ENCODE peak calls at places on chromosomes 6 and 20, in four cellular contexts. One of them, this sample, is unnamed.

GRCh38 chr6:119348308-119349040 is 1.1 kb downstream of the MAN1A1 start:
- DNase-seq in HepG2: peak; percentile 80
- DNase-seq in WTC11: peak; percentile 46
- DNase-seq in K562: peak; percentile 34
- DNase-seq in this sample: no peak

GRCh38 chr6:43871933-43872332 is 101.9 kb downstream of the VEGFA start:
- DNase-seq in HepG2: no peak
- DNase-seq in WTC11: no peak
- DNase-seq in K562: no peak
- DNase-seq in this sample: no peak

GRCh38 chr6:130853555-130854183 is 26.5 kb downstream of the SMLR1 start:
- DNase-seq in HepG2: peak; percentile 88
- DNase-seq in WTC11: no peak
- DNase-seq in K562: no peak
- DNase-seq in this sample: no peak

GRCh38 chr20:38093641-38094077 is 60.1 kb downstream of the RPRD1B start:
- DNase-seq in HepG2: peak; percentile 83
- DNase-seq in K562: no peak
- DNase-seq in WTC11: no peak
- DNase-seq in this sample: no peak

GRCh38 chr20:24339179-24339578 is 130.2 kb upstream of the SYNDIG1 start:
- DNase-seq in K562: no peak
- DNase-seq in WTC11: no peak
- DNase-seq in HepG2: no peak
- DNase-seq in this sample: no peak

GRCh38 chr20:10771435-10772140 is 97.8 kb upstream of the JAG1 start:
- DNase-seq in WTC11: no peak
- DNase-seq in K562: no peak
- DNase-seq in HepG2: no peak
- DNase-seq in this sample: no peak

GRCh38 chr20:19903168-19903676 is 113.9 kb upstream of the NAA20 start:
- DNase-seq in WTC11: no peak
- DNase-seq in K562: no peak
- DNase-seq in HepG2: peak; percentile 86
- DNase-seq in this sample: no peak

GRCh38 chr20:32945710-32946221 is 58.5 kb downstream of the SUN5 start:
- DNase-seq in WTC11: no peak
- DNase-seq in K562: no peak
- DNase-seq in HepG2: peak; percentile 55
- DNase-seq in this sample: no peak

GRCh38 chr6:144252289-144252688 is 32.8 kb upstream of the UTRN start:
- DNase-seq in HepG2: no peak
- DNase-seq in WTC11: no peak
- DNase-seq in K562: no peak
- DNase-seq in this sample: no peak

GRCh38 chr6:18280084-18280483 is 15.8 kb upstream of the DEK start:
- DNase-seq in WTC11: no peak
- DNase-seq in K562: no peak
- DNase-seq in HepG2: no peak
- DNase-seq in this sample: no peak

GRCh38 chr20:32316667-32317066 is 39.2 kb downstream of the KIF3B start:
- DNase-seq in HepG2: no peak
- DNase-seq in K562: no peak
- DNase-seq in WTC11: no peak
- DNase-seq in this sample: no peak

GRCh38 chr6:139917943-139918342 is 543.5 kb upstream of the CITED2 start:
- DNase-seq in WTC11: no peak
- DNase-seq in HepG2: no peak
- DNase-seq in K562: no peak
- DNase-seq in this sample: no peak

GRCh38 chr6:43933111-43933885 is 163.3 kb downstream of the VEGFA start:
- DNase-seq in K562: no peak
- DNase-seq in WTC11: no peak
- DNase-seq in HepG2: no peak
- DNase-seq in this sample: no peak

GRCh38 chr6:51062166-51062722 is 243.6 kb downstream of the TFAP2B start:
- DNase-seq in K562: no peak
- DNase-seq in WTC11: no peak
- DNase-seq in HepG2: no peak
- DNase-seq in this sample: no peak

GRCh38 chr6:95614094-95614493 is 36.8 kb downstream of the MANEA start:
- DNase-seq in WTC11: no peak
- DNase-seq in HepG2: no peak
- DNase-seq in K562: no peak
- DNase-seq in this sample: no peak

GRCh38 chr6:131694832-131695426 is 6.3 kb downstream of the OR2A4 start:
- DNase-seq in K562: peak; percentile 48
- DNase-seq in WTC11: peak; percentile 68
- DNase-seq in HepG2: peak; percentile 77
- DNase-seq in this sample: no peak

GRCh38 chr20:10508468-10509251 is 73.6 kb downstream of the SLX4IP start:
- DNase-seq in K562: no peak
- DNase-seq in WTC11: no peak
- DNase-seq in HepG2: no peak
- DNase-seq in this sample: no peak

GRCh38 chr6:52361945-52362442 is at the start of gene PAQR8:
- DNase-seq in HepG2: no peak
- DNase-seq in WTC11: peak; percentile 56
- DNase-seq in K562: peak; percentile 97
- DNase-seq in this sample: no peak

GRCh38 chr6:151149788-151150187 is 90.0 kb upstream of the AKAP12 start:
- DNase-seq in WTC11: no peak
- DNase-seq in K562: no peak
- DNase-seq in HepG2: no peak
- DNase-seq in this sample: no peak

GRCh38 chr6:150316936-150317335 is 51.9 kb upstream of the IYD start:
- DNase-seq in K562: no peak
- DNase-seq in WTC11: no peak
- DNase-seq in HepG2: no peak
- DNase-seq in this sample: no peak

GRCh38 chr6:14458669-14459266 is 341.2 kb downstream of the CD83 start:
- DNase-seq in HepG2: no peak
- DNase-seq in WTC11: no peak
- DNase-seq in K562: peak; percentile 36
- DNase-seq in this sample: no peak

GRCh38 chr6:72553531-72554202 is 68.2 kb upstream of the KCNQ5 start:
- DNase-seq in K562: peak; percentile 22
- DNase-seq in WTC11: no peak
- DNase-seq in HepG2: no peak
- DNase-seq in this sample: no peak

GRCh38 chr20:8756410-8756809 is 312.5 kb upstream of the PLCB4 start:
- DNase-seq in K562: no peak
- DNase-seq in WTC11: no peak
- DNase-seq in HepG2: peak; percentile 60
- DNase-seq in this sample: no peak

GRCh38 chr6:142927904-142928303 is 17.1 kb downstream of the HIVEP2 start:
- DNase-seq in K562: no peak
- DNase-seq in WTC11: no peak
- DNase-seq in HepG2: peak; percentile 64
- DNase-seq in this sample: no peak

DNA sequence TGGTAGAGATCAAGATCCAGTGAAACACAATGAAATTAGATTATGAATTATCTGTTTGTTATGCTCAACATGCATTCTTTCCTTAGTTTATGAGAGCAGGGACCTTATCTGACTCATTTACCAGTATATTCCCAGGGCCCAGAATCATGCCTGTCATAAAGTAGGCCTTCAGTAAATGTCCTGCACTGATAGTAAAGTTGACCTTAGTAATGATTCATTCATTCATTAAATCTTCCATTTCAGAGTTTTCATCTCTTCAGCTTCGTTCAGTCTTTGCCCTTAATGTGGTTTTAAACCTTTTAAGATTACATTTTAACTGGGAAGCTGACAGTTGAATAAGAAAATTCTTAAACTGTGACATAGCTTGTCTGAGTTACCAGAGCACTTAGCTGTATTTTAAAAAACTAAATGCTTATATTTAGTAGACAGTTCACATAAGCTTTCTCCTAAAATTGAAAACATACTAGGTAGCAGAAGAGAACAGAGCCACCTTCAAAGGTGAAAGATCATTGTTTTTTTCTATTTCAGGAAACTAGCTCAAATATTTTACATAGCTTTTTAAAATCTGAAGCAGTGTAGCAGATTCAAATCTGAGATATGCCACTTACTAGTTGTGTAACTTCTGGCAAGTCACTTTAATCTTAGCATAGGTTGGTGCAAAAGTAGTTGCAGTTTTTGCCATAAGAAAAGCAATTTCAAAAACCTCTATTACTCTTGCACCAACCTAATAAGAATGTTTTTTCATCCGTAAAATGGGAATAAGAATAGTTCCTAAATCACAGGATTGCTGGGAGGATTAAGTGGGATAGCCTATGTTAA is 41.4 kb downstream of the MCM8 start:
- DNase-seq in HepG2: no peak
- DNase-seq in K562: no peak
- DNase-seq in WTC11: no peak
- DNase-seq in this sample: no peak
- TF ChIP-seq CBFB in HepG2: no peak
- TF ChIP-seq CBFB in K562: no peak
- TF ChIP-seq CBFB in WTC11: no peak
- TF ChIP-seq CBFB in this sample: no peak

GRCh38 chr6:63941747-63942470 is 306.3 kb downstream of the PHF3 start:
- DNase-seq in WTC11: no peak
- DNase-seq in HepG2: peak; percentile 94
- DNase-seq in K562: no peak
- DNase-seq in this sample: no peak
- TF ChIP-seq CBFB in WTC11: no peak
- TF ChIP-seq CBFB in HepG2: no peak
- TF ChIP-seq CBFB in K562: no peak
- TF ChIP-seq CBFB in this sample: no peak

GRCh38 chr6:133242761-133243590 is 1.8 kb downstream of the EYA4 start:
- DNase-seq in K562: no peak
- DNase-seq in HepG2: no peak
- DNase-seq in WTC11: peak; percentile 29
- DNase-seq in this sample: no peak

GRCh38 chr6:133243723-133244122 is 2.6 kb downstream of the EYA4 start:
- DNase-seq in HepG2: no peak
- DNase-seq in K562: no peak
- DNase-seq in WTC11: no peak
- DNase-seq in this sample: no peak

GRCh38 chr6:133240511-133241087 is 558 bp upstream of the EYA4 start:
- DNase-seq in K562: no peak
- DNase-seq in WTC11: peak; percentile 58
- DNase-seq in HepG2: no peak
- DNase-seq in this sample: no peak

GRCh38 chr6:133241088-133241900 is at the start of gene EYA4:
- DNase-seq in WTC11: peak; percentile 46
- DNase-seq in HepG2: no peak
- DNase-seq in K562: no peak
- DNase-seq in this sample: no peak

DNA sequence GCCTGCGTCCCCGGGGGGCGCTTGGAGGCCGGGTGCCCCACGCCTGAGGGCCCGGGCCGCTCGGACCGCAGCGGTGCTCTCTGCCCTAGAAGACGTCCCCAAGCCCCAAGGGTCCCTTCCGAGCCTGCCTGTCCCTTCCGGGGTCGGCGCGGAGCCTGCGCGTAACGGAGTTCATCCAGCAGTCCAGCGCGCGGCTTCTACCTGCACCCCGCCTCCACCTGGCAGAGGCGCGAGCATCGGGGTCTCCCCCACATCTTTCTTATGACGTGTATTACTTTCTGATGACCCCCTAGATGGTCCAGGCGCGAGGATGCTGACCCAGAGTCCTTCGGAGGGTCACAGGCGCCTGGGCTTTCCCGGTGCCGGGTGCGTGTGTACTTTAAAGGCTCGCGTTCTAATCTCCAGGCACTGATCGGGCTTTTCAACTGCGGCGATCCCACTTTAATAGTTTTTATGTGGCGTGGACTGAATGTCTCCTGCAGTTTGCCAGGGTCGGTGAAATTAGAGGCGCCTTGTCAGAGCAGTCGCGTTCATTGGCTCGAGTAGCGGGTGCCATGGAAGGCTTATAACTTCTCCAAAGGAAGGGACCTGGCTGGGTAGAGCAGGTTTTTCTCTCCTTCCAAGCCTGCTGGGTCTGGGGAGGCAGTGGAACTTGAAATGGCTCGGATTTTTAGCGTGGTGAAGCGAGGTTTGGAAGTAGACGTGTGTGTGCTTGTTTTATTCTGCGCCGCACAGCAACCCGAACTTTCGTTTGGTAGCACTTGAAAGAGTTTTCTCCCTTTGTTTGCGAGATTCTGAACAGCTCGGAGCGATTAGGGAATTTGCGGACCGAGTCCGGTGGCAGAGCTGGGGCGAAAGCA is 974 bp downstream of the EYA4 start:
- DNase-seq in K562: no peak
- DNase-seq in WTC11: peak; percentile 45
- DNase-seq in HepG2: no peak
- DNase-seq in this sample: no peak
- TF ChIP-seq CBFB in K562: no peak
- TF ChIP-seq CBFB in WTC11: no peak
- TF ChIP-seq CBFB in HepG2: no peak
- TF ChIP-seq CBFB in this sample: no peak

GRCh38 chr6:38153076-38153475 is 333.5 kb downstream of the ZFAND3 start:
- DNase-seq in K562: no peak
- DNase-seq in HepG2: no peak
- DNase-seq in WTC11: peak; percentile 10
- DNase-seq in this sample: no peak

GRCh38 chr6:38150681-38151296 is 331.3 kb downstream of the ZFAND3 start:
- DNase-seq in WTC11: peak; percentile 6
- DNase-seq in K562: no peak
- DNase-seq in HepG2: no peak
- DNase-seq in this sample: no peak

GRCh38 chr6:38152620-38153019 is 333.1 kb downstream of the ZFAND3 start:
- DNase-seq in HepG2: no peak
- DNase-seq in K562: no peak
- DNase-seq in WTC11: peak; percentile 3
- DNase-seq in this sample: no peak

GRCh38 chr6:38153511-38153910 is 334.0 kb downstream of the ZFAND3 start:
- DNase-seq in HepG2: no peak
- DNase-seq in WTC11: peak; percentile 8
- DNase-seq in K562: no peak
- DNase-seq in this sample: no peak

DNA sequence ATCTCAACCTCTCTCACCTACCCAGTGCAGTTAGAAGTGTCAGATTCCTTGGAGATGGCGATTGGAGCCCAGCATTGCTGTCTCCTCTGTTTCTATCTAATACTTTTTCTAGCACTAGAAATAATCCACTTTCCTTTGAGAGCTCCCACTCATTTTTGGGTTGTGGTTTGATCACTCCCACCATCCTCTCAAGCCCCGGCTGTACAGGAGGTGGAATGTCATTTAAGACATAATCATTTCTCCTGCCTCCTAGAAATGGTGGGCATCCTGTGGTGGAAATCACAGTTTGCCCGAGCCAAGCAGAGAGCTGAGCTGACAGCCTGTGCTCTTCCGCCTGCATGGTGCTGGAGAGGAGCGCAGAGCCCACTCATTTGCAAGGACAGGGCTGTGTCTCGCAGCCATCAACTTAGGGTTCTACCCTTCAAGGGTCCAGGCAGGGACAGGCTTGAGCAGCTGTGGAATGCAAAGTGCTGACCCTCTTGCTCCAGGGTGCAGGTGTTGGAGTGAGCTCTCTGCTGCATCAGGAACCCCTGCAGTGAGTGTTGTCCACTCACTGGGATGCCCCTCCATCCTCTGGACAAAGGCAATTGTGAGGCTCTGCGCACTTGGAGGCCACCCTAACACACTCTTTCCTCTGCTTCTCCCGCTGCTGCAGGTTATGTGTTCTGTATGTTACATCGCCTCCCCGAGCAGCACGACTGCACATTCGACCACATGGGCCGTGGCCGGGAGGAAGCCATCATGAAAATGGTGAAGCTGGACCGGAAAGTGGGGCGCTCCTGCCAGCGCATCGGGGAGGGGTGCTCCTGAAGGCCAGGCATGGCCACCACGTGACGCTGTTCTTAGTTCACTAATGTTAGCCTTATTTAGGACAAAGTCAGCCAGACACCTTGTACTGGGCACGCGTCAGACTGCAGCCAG is 332.3 kb downstream of the ZFAND3 start:
- DNase-seq in K562: no peak
- DNase-seq in WTC11: peak; percentile 6
- DNase-seq in HepG2: no peak
- DNase-seq in this sample: no peak
- TF ChIP-seq CBFB in K562: no peak
- TF ChIP-seq CBFB in WTC11: no peak
- TF ChIP-seq CBFB in HepG2: no peak
- TF ChIP-seq CBFB in this sample: no peak